ENCODE peak calls at places on chromosomes 16 and 17, in ten cellular contexts. N, Y, Z, K, M, Q, U, B, I and C are unnamed samples.

GRCh38 chr17:67633751-67634191 is 84.0 kb upstream of the NOL11 start:
- DNase-seq in B (no peak), I (no peak), Y (no peak), U (no peak), Z (peak), M (no peak), N (no peak), Q (no peak), K (no peak), C (no peak)

GRCh38 chr17:79778504-79779087 is 648 bp downstream of the CBX2 start:
- DNase-seq in U (no peak), K (no peak), Y (peak), Z (no peak), M (peak), B (no peak), I (no peak), Q (no peak), N (no peak), C (no peak)

GRCh38 chr17:3985800-3986199 is 21.6 kb upstream of the ATP2A3 start:
- DNase-seq in U (no peak), K (no peak), Q (no peak), M (no peak), I (no peak), Y (peak), Z (no peak), N (no peak), B (no peak), C (no peak)

GRCh38 chr17:78995022-78995760 is 14.4 kb downstream of the CANT1 start:
- DNase-seq in Q (no peak), N (no peak), K (no peak), U (no peak), I (no peak), B (no peak), Z (no peak), Y (peak), M (no peak), C (no peak)

GRCh38 chr17:63356275-63356905 is 89.7 kb downstream of the CYB561 start:
- DNase-seq in M (no peak), Y (no peak), B (no peak), U (no peak), K (peak), Z (peak), Q (no peak), N (no peak), I (no peak), C (no peak)

GRCh38 chr16:1823821-1824220 is 2.8 kb downstream of the HAGH start:
- DNase-seq in M (no peak), N (peak), Y (peak), U (no peak), Z (peak), Q (no peak), B (peak), I (no peak), K (peak), C (peak)

GRCh38 chr17:75181608-75182318 is 996 bp downstream of the SUMO2 start:
- DNase-seq in Q (peak), B (no peak), Z (peak), N (no peak), Y (peak), M (no peak), U (peak), I (peak), K (peak), C (peak)

GRCh38 chr17:80639658-80640057 is 95.0 kb downstream of the RPTOR start:
- DNase-seq in I (no peak), Z (no peak), Y (no peak), B (no peak), U (no peak), N (no peak), Q (no peak), M (no peak), K (no peak), C (no peak)

GRCh38 chr17:145671-146541 is 8.5 kb downstream of the SCGB1C2 start:
- DNase-seq in Z (no peak), U (no peak), B (no peak), Q (no peak), K (no peak), N (no peak), M (no peak), Y (no peak), I (no peak), C (no peak)

GRCh38 chr16:17578921-17579876 is 108.4 kb upstream of the XYLT1 start:
- DNase-seq in K (peak), Q (peak), Y (peak), U (peak), N (peak), M (peak), Z (peak), B (peak), I (peak), C (peak)

GRCh38 chr17:61495161-61495857 is 43.1 kb downstream of the TBX4 start:
- DNase-seq in N (no peak), B (peak), K (no peak), M (no peak), I (no peak), U (no peak), Q (no peak), Z (peak), Y (peak), C (no peak)

GRCh38 chr17:69323806-69324205 is 3.1 kb downstream of the ABCA5 start:
- DNase-seq in U (no peak), Q (no peak), I (no peak), M (no peak), Y (no peak), Z (no peak), B (no peak), N (no peak), K (no peak), C (no peak)

GRCh38 chr17:45648642-45649041 is 135.5 kb upstream of the CRHR1 start:
- DNase-seq in K (no peak), U (no peak), B (no peak), N (no peak), M (no peak), Q (no peak), Y (peak), I (no peak), Z (no peak), C (no peak)

GRCh38 chr17:37608369-37609169 is 649 bp downstream of the SYNRG start:
- DNase-seq in I (peak), N (peak), Y (peak), U (no peak), M (peak), Z (peak), K (peak), Q (peak), B (peak), C (no peak)

GRCh38 chr17:83064732-83065659 is 14.4 kb upstream of the METRNL start:
- DNase-seq in Y (peak), K (no peak), U (peak), N (no peak), M (no peak), Q (no peak), B (no peak), Z (no peak), I (no peak), C (peak)

GRCh38 chr16:16005725-16006124 is 56.3 kb downstream of the ABCC1 start:
- DNase-seq in K (no peak), U (no peak), B (no peak), Z (no peak), Y (no peak), M (no peak), N (no peak), I (no peak), Q (no peak), C (no peak)

GRCh38 chr17:488993-489757 is 136.6 kb upstream of the RPH3AL start:
- DNase-seq in Q (no peak), N (peak), M (peak), U (no peak), I (no peak), Z (peak), Y (peak), K (no peak), B (peak), C (peak)

GRCh38 chr16:81608515-81609209 is 164.1 kb downstream of the CMIP start:
- DNase-seq in K (peak), M (no peak), U (no peak), I (no peak), B (no peak), Q (no peak), Z (peak), Y (no peak), N (no peak), C (no peak)

GRCh38 chr16:87582221-87582965 is 19.9 kb upstream of the JPH3 start:
- DNase-seq in Y (peak), Z (peak), N (no peak), M (no peak), I (no peak), Q (no peak), U (no peak), B (peak), K (peak), C (no peak)

GRCh38 chr16:88686439-88687253 is at the start of gene SNAI3:
- DNase-seq in I (peak), U (peak), B (peak), M (peak), Q (peak), Z (no peak), N (peak), Y (peak), K (peak), C (peak)

GRCh38 chr17:43381621-43382020 is 17.2 kb upstream of the ARL4D start:
- DNase-seq in Q (no peak), M (no peak), I (no peak), K (no peak), U (no peak), B (no peak), N (no peak), Z (no peak), Y (no peak), C (no peak)

GRCh38 chr17:40450175-40450574 is 6.9 kb downstream of the IGFBP4 start:
- DNase-seq in Z (peak), K (no peak), Y (peak), U (peak), N (peak), I (peak), Q (peak), M (no peak), B (peak), C (peak)

GRCh38 chr17:30173649-30174048 is 57.0 kb downstream of the NSRP1 start:
- DNase-seq in K (no peak), U (no peak), N (no peak), I (no peak), Q (no peak), M (no peak), Y (no peak), Z (no peak), B (no peak), C (no peak)

GRCh38 chr16:73152731-73153130 is 104.8 kb upstream of the ZFHX3 start:
- DNase-seq in I (no peak), Y (peak), M (peak), Z (peak), B (no peak), Q (no peak), K (no peak), N (no peak), U (no peak), C (no peak)

GRCh38 chr16:30382398-30383015 is at the start of gene SEPTIN1:
- DNase-seq in K (no peak), Z (no peak), Y (no peak), U (peak), B (no peak), I (peak), M (no peak), Q (peak), N (no peak), C (peak)

GRCh38 chr17:27782791-27783206 is 17.5 kb downstream of the NOS2 start:
- DNase-seq in B (peak), Z (no peak), Y (no peak), K (no peak), U (no peak), Q (no peak), I (no peak), M (no peak), N (no peak), C (no peak)

GRCh38 chr17:75131278-75132017 is at the start of gene NT5C:
- DNase-seq in Y (peak), N (peak), I (peak), M (peak), U (peak), Z (peak), K (peak), Q (peak), B (peak), C (peak)

GRCh38 chr16:10939649-10940206 is 2.5 kb downstream of the DEXI start:
- DNase-seq in I (no peak), U (no peak), K (no peak), Q (no peak), M (no peak), N (no peak), Z (no peak), Y (no peak), B (peak), C (no peak)

GRCh38 chr17:3573246-3574100 is 15.9 kb upstream of the TRPV3 start:
- DNase-seq in K (no peak), I (no peak), M (no peak), Q (no peak), N (no peak), U (no peak), Y (peak), Z (no peak), B (no peak), C (no peak)

GRCh38 chr16:84072014-84072413 is 29.4 kb upstream of the SLC38A8 start:
- DNase-seq in K (no peak), Y (no peak), M (no peak), I (no peak), B (peak), Q (no peak), N (no peak), Z (peak), U (no peak), C (no peak)

GRCh38 chr16:50399411-50399810 is 30.6 kb upstream of the BRD7 start:
- DNase-seq in I (no peak), Q (no peak), Y (no peak), U (no peak), N (no peak), K (no peak), M (no peak), Z (no peak), B (no peak), C (no peak)

GRCh38 chr16:86661715-86662114 is 83.4 kb downstream of the FOXL1 start:
- DNase-seq in Q (no peak), B (no peak), M (no peak), N (no peak), I (no peak), Y (no peak), Z (no peak), K (no peak), U (no peak), C (no peak)

GRCh38 chr17:81471804-81472456 is 40.7 kb downstream of the ACTG1 start:
- DNase-seq in B (peak), Y (peak), U (no peak), Z (peak), I (no peak), N (peak), K (peak), Q (peak), M (no peak), C (no peak)

GRCh38 chr17:35981908-35982330 is 622 bp upstream of the CCL16 start:
- DNase-seq in M (no peak), Y (no peak), B (no peak), N (no peak), K (no peak), I (no peak), Z (no peak), Q (no peak), U (no peak), C (no peak)